ENCODE peak calls at places on chromosomes 4 and X, in four cellular contexts. N is HepG2, D is K562, Q is A549. K is an unnamed sample.

GRCh38 chr4:2941138-2942036 is 21.8 kb downstream of the NOP14 start:
- DNase-seq in N (no peak), D (no peak), Q (no peak), K (peak; percentile 16)

GRCh38 chr4:42612898-42613297 is 44.0 kb downstream of the ATP8A1 start:
- DNase-seq in N (no peak), D (no peak), Q (no peak), K (no peak)

GRCh38 chrX:53682885-53683555 is 3.5 kb downstream of the HUWE1 start:
- DNase-seq in N (peak; percentile 43), D (peak; percentile 67), Q (peak; percentile 79), K (peak; percentile 71)

GRCh38 chr4:148026022-148026421 is 294.1 kb downstream of the ARHGAP10 start:
- DNase-seq in N (no peak), D (no peak), Q (no peak), K (no peak)

GRCh38 chrX:3271485-3272186 is 74.8 kb downstream of the MXRA5 start:
- DNase-seq in N (no peak), D (no peak), Q (peak; percentile 18), K (no peak)

GRCh38 chrX:41684940-41685339 is 3.8 kb upstream of the GPR34 start:
- DNase-seq in N (no peak), D (no peak), Q (no peak), K (no peak)

GRCh38 chrX:37787353-37787869 is 7.6 kb downstream of the CYBB start:
- DNase-seq in N (no peak), D (no peak), Q (no peak), K (peak; percentile 77)

GRCh38 chrX:154048398-154048797 is 28.7 kb upstream of the IRAK1 start:
- DNase-seq in N (no peak), D (no peak), Q (no peak), K (no peak)

GRCh38 chrX:17226736-17227135 is 148.3 kb upstream of the NHS start:
- DNase-seq in N (no peak), D (no peak), Q (no peak), K (no peak)

GRCh38 chr4:80097395-80098177 is 24.6 kb upstream of the ANTXR2 start:
- DNase-seq in N (no peak), D (peak; percentile 68), Q (no peak), K (no peak)

GRCh38 chrX:154481911-154482601 is 3.0 kb upstream of the LAGE3 start:
- DNase-seq in N (no peak), D (no peak), Q (no peak), K (no peak)

GRCh38 chrX:147403075-147403474 is 508.6 kb upstream of the FMR1 start:
- DNase-seq in N (no peak), D (no peak), Q (no peak), K (no peak)

GRCh38 chrX:17559728-17560379 is 177.4 kb upstream of the SCML1 start:
- DNase-seq in N (no peak), D (no peak), Q (peak; percentile 76), K (no peak)

GRCh38 chr4:47972181-47972580 is 44.3 kb downstream of the CNGA1 start:
- DNase-seq in N (no peak), D (no peak), Q (no peak), K (no peak)

GRCh38 chr4:20572976-20573375 is 127.3 kb upstream of the PACRGL start:
- DNase-seq in N (no peak), D (no peak), Q (no peak), K (no peak)

GRCh38 chr4:145623831-145624230 is 4.6 kb downstream of the MMAA start:
- DNase-seq in N (no peak), D (no peak), Q (no peak), K (no peak)

GRCh38 chr4:3405176-3405575 is 36.6 kb upstream of the HGFAC start:
- DNase-seq in N (no peak), D (no peak), Q (no peak), K (no peak)

GRCh38 chr4:26474551-26474950 is 15.7 kb downstream of the CCKAR start:
- DNase-seq in N (no peak), D (no peak), Q (no peak), K (no peak)

GRCh38 chr4:2243682-2244380 is 1.9 kb upstream of the HAUS3 start:
- DNase-seq in N (peak; percentile 18), D (peak; percentile 71), Q (peak; percentile 40), K (peak; percentile 93)

GRCh38 chr4:138182838-138183426 is 59.2 kb downstream of the SLC7A11 start:
- DNase-seq in N (peak; percentile 56), D (peak; percentile 40), Q (peak; percentile 40), K (peak; percentile 61)

GRCh38 chrX:295136-295535 is 14.0 kb downstream of the PLCXD1 start:
- DNase-seq in N (no peak), D (no peak), Q (no peak), K (no peak)

GRCh38 chrX:24768556-24768955 is 74.8 kb downstream of the POLA1 start:
- DNase-seq in N (no peak), D (no peak), Q (no peak), K (no peak)

GRCh38 chr4:16142598-16143295 is 58.9 kb upstream of the PROM1 start:
- DNase-seq in N (no peak), D (no peak), Q (no peak), K (no peak)

GRCh38 chr4:45693746-45694145 is 430.1 kb downstream of the GABRG1 start:
- DNase-seq in N (peak; percentile 0), D (peak; percentile 2), Q (no peak), K (no peak)

GRCh38 chr4:25350561-25350960 is 26.5 kb upstream of the ANAPC4 start:
- DNase-seq in N (no peak), D (no peak), Q (no peak), K (no peak)

GRCh38 chr4:26802790-26803189 is 57.9 kb upstream of the STIM2 start:
- DNase-seq in N (no peak), D (peak; percentile 25), Q (no peak), K (no peak)

GRCh38 chr4:118953276-118953675 is 64.6 kb downstream of the SYNPO2 start:
- DNase-seq in N (no peak), D (no peak), Q (no peak), K (no peak)

GRCh38 chr4:164529058-164529457 is 224.9 kb upstream of the SMIM31 start:
- DNase-seq in N (no peak), D (no peak), Q (no peak), K (no peak)

GRCh38 chrX:154437971-154438893 is 1.3 kb downstream of the GDI1 start:
- DNase-seq in N (no peak), D (no peak), Q (no peak), K (no peak)

GRCh38 chr4:125726121-125726520 is 411.4 kb downstream of the FAT4 start:
- DNase-seq in N (no peak), D (no peak), Q (no peak), K (no peak)

GRCh38 chr4:28277931-28278330 is 1417.3 kb downstream of the STIM2 start:
- DNase-seq in N (no peak), D (no peak), Q (no peak), K (no peak)

GRCh38 chr4:139641218-139641617 is 24.4 kb upstream of the MGST2 start:
- DNase-seq in N (peak; percentile 69), D (no peak), Q (peak; percentile 83), K (no peak)

GRCh38 chr4:112604590-112604989 is 32.1 kb downstream of the ZGRF1 start:
- DNase-seq in N (peak; percentile 39), D (peak; percentile 60), Q (peak; percentile 37), K (peak; percentile 51)

GRCh38 chrX:107857815-107858214 is 32.1 kb downstream of the MID2 start:
- DNase-seq in N (no peak), D (no peak), Q (no peak), K (no peak)

GRCh38 chr4:6410664-6411063 is 61.8 kb downstream of the PPP2R2C start:
- DNase-seq in N (no peak), D (no peak), Q (no peak), K (no peak)

GRCh38 chrX:5936438-5936837 is 292.2 kb downstream of the NLGN4X start:
- DNase-seq in N (no peak), D (no peak), Q (no peak), K (no peak)

GRCh38 chrX:132270699-132271098 is 51.5 kb upstream of the RAP2C start:
- DNase-seq in N (no peak), D (no peak), Q (no peak), K (no peak)

DNA sequence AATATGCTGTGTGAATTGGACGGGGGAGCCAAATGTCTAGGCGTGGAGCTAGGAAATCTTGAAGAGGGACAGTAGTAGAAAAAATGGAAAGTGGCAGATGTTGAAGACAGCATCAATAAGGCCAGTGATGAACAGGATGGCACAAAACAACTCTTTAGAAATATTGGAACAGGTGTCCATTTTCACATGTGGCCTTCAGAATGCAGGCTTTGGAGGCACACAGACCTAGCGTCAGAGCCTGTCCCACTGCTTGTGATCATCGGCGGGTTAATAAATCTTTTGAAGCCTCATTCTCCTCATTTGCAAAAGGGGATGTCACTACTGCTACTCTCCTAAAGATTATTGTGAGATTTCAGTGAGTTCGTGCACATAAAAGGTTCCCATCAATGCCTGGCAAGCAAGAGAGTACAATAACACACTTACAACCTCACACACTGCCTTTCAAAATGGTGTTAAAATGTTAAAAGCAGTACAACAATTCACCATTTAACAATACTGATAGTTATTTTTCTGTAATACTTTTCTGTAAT is 2.4 kb downstream of the PDLIM3 start:
- DNase-seq in N (no peak), D (no peak), Q (no peak), K (no peak)
- TF ChIP-seq POLR2A in N (no peak), D (no peak), Q (no peak), K (no peak)

GRCh38 chr4:17494258-17494657 is 17.6 kb downstream of the QDPR start:
- DNase-seq in N (no peak), D (peak; percentile 75), Q (peak; percentile 17), K (peak; percentile 61)
- TF ChIP-seq MAX in N (no peak), D (peak; percentile 17), Q (no peak), K (no peak)

DNA sequence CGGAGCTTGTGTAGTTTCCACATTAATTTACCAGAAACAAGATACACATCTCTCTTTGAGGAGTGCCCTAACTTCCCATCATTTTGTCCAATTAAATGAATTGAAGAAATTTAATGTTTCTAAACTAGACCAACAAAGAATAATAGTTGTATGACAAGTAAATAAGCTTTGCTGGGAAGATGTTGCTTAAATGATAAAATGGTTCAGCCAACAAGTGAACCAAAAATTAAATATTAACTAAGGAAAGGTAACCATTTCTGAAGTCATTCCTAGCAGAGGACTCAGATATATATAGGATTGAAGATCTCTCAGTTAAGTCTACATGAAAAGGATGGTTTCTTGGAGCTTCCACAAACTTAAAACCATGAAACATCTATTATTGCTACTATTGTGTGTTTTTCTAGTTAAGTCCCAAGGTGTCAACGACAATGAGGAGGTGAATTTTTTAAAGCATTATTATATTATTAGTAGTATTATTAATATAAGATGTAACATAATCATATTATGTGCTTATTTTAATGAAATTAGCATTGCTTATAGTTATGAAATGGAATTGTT is at the start of gene FGB:
- DNase-seq in N (no peak), D (no peak), Q (peak; percentile 19), K (no peak)
- TF ChIP-seq POLR2A in N (peak; percentile 29), D (no peak), Q (no peak), K (no peak)

DNA sequence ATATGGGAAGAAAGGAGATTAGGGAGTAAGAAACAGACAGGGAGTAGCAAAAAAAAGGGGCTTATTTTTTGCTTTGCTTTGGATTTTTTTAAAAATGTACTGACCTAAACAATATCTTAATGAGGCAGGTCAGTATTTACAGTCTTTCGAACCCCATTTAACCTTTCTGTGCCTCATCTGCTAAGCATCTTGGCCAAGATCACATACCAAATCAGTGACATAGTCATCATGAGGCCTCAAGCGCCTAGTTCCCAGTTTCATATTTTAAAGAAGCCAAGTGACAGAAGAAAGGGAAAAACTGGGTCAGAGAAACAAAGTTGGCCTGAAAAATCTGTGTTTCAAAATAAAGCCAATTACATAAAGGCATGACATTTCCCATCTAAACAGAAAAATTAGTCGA is 94.7 kb upstream of the WDR44 start:
- DNase-seq in N (no peak), D (no peak), Q (no peak), K (no peak)
- TF ChIP-seq MAX in N (no peak), D (no peak), Q (no peak), K (no peak)